ENCODE peak calls at places on chromosome 13, in eight cellular contexts. One of them, this sample, is unnamed. For H3K4me1 and H3K9me3, the result is how much of the 10 kb centered on the place peaks cover.

GRCh38 chr13:77896536-77896935 is 22.1 kb downstream of the EDNRB start:
- DNase-seq in heart left ventricle: peak
- DNase-seq in esophagus squamous epithelium: no peak
- DNase-seq in tibial nerve: peak
- DNase-seq in ascending aorta: no peak
- DNase-seq in hepatocyte: no peak
- DNase-seq in CD8-positive, alpha-beta T cell: no peak
- DNase-seq in mammary epithelial cell: no peak
- DNase-seq in this sample: no peak

GRCh38 chr13:27919934-27920676 is at the start of gene PDX1:
- DNase-seq in mammary epithelial cell: peak
- DNase-seq in ascending aorta: no peak
- DNase-seq in tibial nerve: no peak
- DNase-seq in hepatocyte: peak
- DNase-seq in heart left ventricle: no peak
- DNase-seq in CD8-positive, alpha-beta T cell: no peak
- DNase-seq in esophagus squamous epithelium: no peak
- DNase-seq in this sample: peak

GRCh38 chr13:110593430-110594130 is 21.8 kb upstream of the NAXD start:
- DNase-seq in esophagus squamous epithelium: no peak
- DNase-seq in tibial nerve: peak
- DNase-seq in mammary epithelial cell: peak
- DNase-seq in heart left ventricle: no peak
- DNase-seq in hepatocyte: peak
- DNase-seq in CD8-positive, alpha-beta T cell: no peak
- DNase-seq in ascending aorta: no peak
- DNase-seq in this sample: no peak

GRCh38 chr13:37313383-37313782 is 207.9 kb upstream of the CSNK1A1L start:
- DNase-seq in heart left ventricle: no peak
- DNase-seq in CD8-positive, alpha-beta T cell: no peak
- DNase-seq in mammary epithelial cell: peak
- DNase-seq in hepatocyte: no peak
- DNase-seq in ascending aorta: no peak
- DNase-seq in esophagus squamous epithelium: no peak
- DNase-seq in tibial nerve: no peak
- DNase-seq in this sample: no peak

GRCh38 chr13:21212138-21212775 is 35.8 kb downstream of the MRPL57 start:
- DNase-seq in tibial nerve: no peak
- DNase-seq in hepatocyte: no peak
- DNase-seq in CD8-positive, alpha-beta T cell: no peak
- DNase-seq in mammary epithelial cell: no peak
- DNase-seq in heart left ventricle: no peak
- DNase-seq in esophagus squamous epithelium: no peak
- DNase-seq in ascending aorta: no peak
- DNase-seq in this sample: no peak

GRCh38 chr13:40963927-40964326 is 55.2 kb downstream of the ELF1 start:
- DNase-seq in ascending aorta: no peak
- DNase-seq in heart left ventricle: no peak
- DNase-seq in CD8-positive, alpha-beta T cell: no peak
- DNase-seq in hepatocyte: peak
- DNase-seq in esophagus squamous epithelium: no peak
- DNase-seq in tibial nerve: no peak
- DNase-seq in mammary epithelial cell: peak
- DNase-seq in this sample: peak

GRCh38 chr13:45218689-45219088 is 17.8 kb upstream of the KCTD4 start:
- DNase-seq in esophagus squamous epithelium: no peak
- DNase-seq in mammary epithelial cell: no peak
- DNase-seq in hepatocyte: no peak
- DNase-seq in heart left ventricle: no peak
- DNase-seq in CD8-positive, alpha-beta T cell: no peak
- DNase-seq in tibial nerve: no peak
- DNase-seq in ascending aorta: no peak
- DNase-seq in this sample: no peak

GRCh38 chr13:35817642-35818576 is 313.3 kb downstream of the DCLK1 start:
- DNase-seq in ascending aorta: no peak
- DNase-seq in mammary epithelial cell: no peak
- DNase-seq in hepatocyte: no peak
- DNase-seq in CD8-positive, alpha-beta T cell: no peak
- DNase-seq in heart left ventricle: no peak
- DNase-seq in esophagus squamous epithelium: no peak
- DNase-seq in tibial nerve: no peak
- DNase-seq in this sample: no peak

GRCh38 chr13:33033361-33033812 is 17.2 kb downstream of the KL start:
- DNase-seq in tibial nerve: no peak
- DNase-seq in ascending aorta: no peak
- DNase-seq in heart left ventricle: no peak
- DNase-seq in mammary epithelial cell: no peak
- DNase-seq in CD8-positive, alpha-beta T cell: peak
- DNase-seq in hepatocyte: no peak
- DNase-seq in esophagus squamous epithelium: no peak
- DNase-seq in this sample: no peak

GRCh38 chr13:51619614-51620013 is 35.4 kb downstream of the WDFY2 start:
- DNase-seq in CD8-positive, alpha-beta T cell: no peak
- DNase-seq in tibial nerve: no peak
- DNase-seq in mammary epithelial cell: peak
- DNase-seq in esophagus squamous epithelium: no peak
- DNase-seq in heart left ventricle: no peak
- DNase-seq in hepatocyte: no peak
- DNase-seq in ascending aorta: no peak
- DNase-seq in this sample: no peak

GRCh38 chr13:76231522-76232167 is 595.5 kb downstream of the LMO7 start:
- DNase-seq in tibial nerve: no peak
- DNase-seq in ascending aorta: no peak
- DNase-seq in heart left ventricle: no peak
- DNase-seq in mammary epithelial cell: no peak
- DNase-seq in hepatocyte: no peak
- DNase-seq in esophagus squamous epithelium: no peak
- DNase-seq in CD8-positive, alpha-beta T cell: no peak
- DNase-seq in this sample: no peak

GRCh38 chr13:104389722-104390121 is 1323.5 kb upstream of the SLC10A2 start:
- DNase-seq in esophagus squamous epithelium: no peak
- DNase-seq in mammary epithelial cell: no peak
- DNase-seq in CD8-positive, alpha-beta T cell: no peak
- DNase-seq in ascending aorta: no peak
- DNase-seq in hepatocyte: peak
- DNase-seq in tibial nerve: no peak
- DNase-seq in heart left ventricle: no peak
- DNase-seq in this sample: peak

GRCh38 chr13:67318398-67318797 is 88.3 kb upstream of the PCDH9 start:
- DNase-seq in mammary epithelial cell: no peak
- DNase-seq in esophagus squamous epithelium: no peak
- DNase-seq in tibial nerve: no peak
- DNase-seq in hepatocyte: no peak
- DNase-seq in CD8-positive, alpha-beta T cell: no peak
- DNase-seq in ascending aorta: no peak
- DNase-seq in heart left ventricle: no peak
- DNase-seq in this sample: no peak

GRCh38 chr13:50910483-50910805 is 853 bp downstream of the RNASEH2B start:
- DNase-seq in esophagus squamous epithelium: no peak
- DNase-seq in ascending aorta: no peak
- DNase-seq in mammary epithelial cell: no peak
- DNase-seq in hepatocyte: no peak
- DNase-seq in CD8-positive, alpha-beta T cell: no peak
- DNase-seq in tibial nerve: peak
- DNase-seq in heart left ventricle: peak
- DNase-seq in this sample: peak

GRCh38 chr13:72062566-72062965 is 195.6 kb upstream of the DACH1 start:
- DNase-seq in mammary epithelial cell: peak
- DNase-seq in hepatocyte: no peak
- DNase-seq in ascending aorta: no peak
- DNase-seq in heart left ventricle: peak
- DNase-seq in tibial nerve: no peak
- DNase-seq in esophagus squamous epithelium: no peak
- DNase-seq in CD8-positive, alpha-beta T cell: no peak
- DNase-seq in this sample: no peak

GRCh38 chr13:107582171-107582570 is 633.2 kb downstream of the LIG4 start:
- DNase-seq in esophagus squamous epithelium: no peak
- DNase-seq in heart left ventricle: no peak
- DNase-seq in ascending aorta: no peak
- DNase-seq in tibial nerve: no peak
- DNase-seq in CD8-positive, alpha-beta T cell: no peak
- DNase-seq in mammary epithelial cell: no peak
- DNase-seq in hepatocyte: no peak
- DNase-seq in this sample: no peak

GRCh38 chr13:107585466-107585865 is 629.9 kb downstream of the LIG4 start:
- DNase-seq in heart left ventricle: no peak
- DNase-seq in mammary epithelial cell: no peak
- DNase-seq in hepatocyte: no peak
- DNase-seq in tibial nerve: no peak
- DNase-seq in CD8-positive, alpha-beta T cell: no peak
- DNase-seq in ascending aorta: no peak
- DNase-seq in esophagus squamous epithelium: no peak
- DNase-seq in this sample: no peak

GRCh38 chr13:107586216-107586615 is 629.1 kb downstream of the LIG4 start:
- DNase-seq in tibial nerve: no peak
- DNase-seq in hepatocyte: no peak
- DNase-seq in heart left ventricle: no peak
- DNase-seq in esophagus squamous epithelium: no peak
- DNase-seq in ascending aorta: no peak
- DNase-seq in mammary epithelial cell: no peak
- DNase-seq in CD8-positive, alpha-beta T cell: no peak
- DNase-seq in this sample: no peak

GRCh38 chr13:107590556-107590955 is 624.8 kb downstream of the LIG4 start:
- DNase-seq in esophagus squamous epithelium: no peak
- DNase-seq in tibial nerve: no peak
- DNase-seq in ascending aorta: no peak
- DNase-seq in CD8-positive, alpha-beta T cell: no peak
- DNase-seq in mammary epithelial cell: no peak
- DNase-seq in hepatocyte: no peak
- DNase-seq in heart left ventricle: no peak
- DNase-seq in this sample: no peak

DNA sequence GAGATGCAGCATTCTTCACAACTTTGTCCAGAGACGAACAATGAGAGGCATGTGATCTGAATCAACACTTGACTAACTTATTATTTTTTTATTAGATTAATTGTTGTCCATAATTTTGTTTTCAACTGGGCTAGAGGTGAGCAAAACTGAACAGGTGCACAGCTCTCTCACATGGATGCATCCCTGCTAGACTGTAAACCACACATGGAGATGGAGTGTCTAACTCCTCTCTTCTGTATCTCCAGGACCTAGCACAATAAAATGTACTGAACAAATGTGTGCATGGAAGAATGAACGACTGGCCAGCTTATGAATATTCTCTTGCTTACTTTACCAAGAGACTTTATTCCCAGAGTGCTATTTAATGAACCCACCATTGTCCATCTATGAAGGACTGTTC is 627.7 kb downstream of the LIG4 start:
- DNase-seq in tibial nerve: no peak
- DNase-seq in CD8-positive, alpha-beta T cell: no peak
- DNase-seq in mammary epithelial cell: no peak
- DNase-seq in ascending aorta: no peak
- DNase-seq in heart left ventricle: no peak
- DNase-seq in esophagus squamous epithelium: no peak
- DNase-seq in hepatocyte: no peak
- DNase-seq in this sample: no peak
- H3K4me1 ChIP-seq in tibial nerve: under half
- H3K4me1 ChIP-seq in CD8-positive, alpha-beta T cell: under half
- H3K4me1 ChIP-seq in mammary epithelial cell: under half
- H3K4me1 ChIP-seq in ascending aorta: under half
- H3K4me1 ChIP-seq in heart left ventricle: under half
- H3K4me1 ChIP-seq in esophagus squamous epithelium: under half
- H3K4me1 ChIP-seq in hepatocyte: under half
- H3K4me1 ChIP-seq in this sample: under half

GRCh38 chr13:48066310-48066989 is 28.5 kb downstream of the MED4 start:
- DNase-seq in hepatocyte: no peak
- DNase-seq in heart left ventricle: no peak
- DNase-seq in ascending aorta: no peak
- DNase-seq in esophagus squamous epithelium: no peak
- DNase-seq in tibial nerve: no peak
- DNase-seq in CD8-positive, alpha-beta T cell: peak
- DNase-seq in mammary epithelial cell: peak
- DNase-seq in this sample: no peak
- H3K9me3 ChIP-seq in hepatocyte: under half
- H3K9me3 ChIP-seq in heart left ventricle: under half
- H3K9me3 ChIP-seq in ascending aorta: under half
- H3K9me3 ChIP-seq in esophagus squamous epithelium: under half
- H3K9me3 ChIP-seq in tibial nerve: under half
- H3K9me3 ChIP-seq in CD8-positive, alpha-beta T cell: under half
- H3K9me3 ChIP-seq in mammary epithelial cell: under half
- H3K9me3 ChIP-seq in this sample: under half

GRCh38 chr13:23718916-23719470 is 148.8 kb downstream of the TNFRSF19 start:
- DNase-seq in heart left ventricle: no peak
- DNase-seq in esophagus squamous epithelium: no peak
- DNase-seq in hepatocyte: no peak
- DNase-seq in mammary epithelial cell: no peak
- DNase-seq in ascending aorta: no peak
- DNase-seq in CD8-positive, alpha-beta T cell: no peak
- DNase-seq in tibial nerve: no peak
- DNase-seq in this sample: no peak

GRCh38 chr13:23711355-23711754 is 141.1 kb downstream of the TNFRSF19 start:
- DNase-seq in CD8-positive, alpha-beta T cell: no peak
- DNase-seq in tibial nerve: no peak
- DNase-seq in esophagus squamous epithelium: no peak
- DNase-seq in mammary epithelial cell: no peak
- DNase-seq in ascending aorta: no peak
- DNase-seq in heart left ventricle: no peak
- DNase-seq in hepatocyte: no peak
- DNase-seq in this sample: no peak

GRCh38 chr13:23715092-23715761 is 145.0 kb downstream of the TNFRSF19 start:
- DNase-seq in hepatocyte: no peak
- DNase-seq in mammary epithelial cell: no peak
- DNase-seq in ascending aorta: no peak
- DNase-seq in heart left ventricle: no peak
- DNase-seq in CD8-positive, alpha-beta T cell: no peak
- DNase-seq in esophagus squamous epithelium: no peak
- DNase-seq in tibial nerve: no peak
- DNase-seq in this sample: no peak

GRCh38 chr13:23714672-23715071 is 144.5 kb downstream of the TNFRSF19 start:
- DNase-seq in CD8-positive, alpha-beta T cell: no peak
- DNase-seq in mammary epithelial cell: no peak
- DNase-seq in ascending aorta: no peak
- DNase-seq in tibial nerve: no peak
- DNase-seq in heart left ventricle: no peak
- DNase-seq in esophagus squamous epithelium: no peak
- DNase-seq in hepatocyte: no peak
- DNase-seq in this sample: no peak

GRCh38 chr13:23715762-23716235 is 145.6 kb downstream of the TNFRSF19 start:
- DNase-seq in hepatocyte: peak
- DNase-seq in mammary epithelial cell: no peak
- DNase-seq in heart left ventricle: no peak
- DNase-seq in tibial nerve: no peak
- DNase-seq in CD8-positive, alpha-beta T cell: no peak
- DNase-seq in ascending aorta: no peak
- DNase-seq in esophagus squamous epithelium: no peak
- DNase-seq in this sample: peak
- TF ChIP-seq CTCF in hepatocyte: peak
- TF ChIP-seq CTCF in mammary epithelial cell: peak
- TF ChIP-seq CTCF in heart left ventricle: peak
- TF ChIP-seq CTCF in tibial nerve: no peak
- TF ChIP-seq CTCF in CD8-positive, alpha-beta T cell: no peak
- TF ChIP-seq CTCF in ascending aorta: no peak
- TF ChIP-seq CTCF in esophagus squamous epithelium: peak
- TF ChIP-seq CTCF in this sample: peak

DNA sequence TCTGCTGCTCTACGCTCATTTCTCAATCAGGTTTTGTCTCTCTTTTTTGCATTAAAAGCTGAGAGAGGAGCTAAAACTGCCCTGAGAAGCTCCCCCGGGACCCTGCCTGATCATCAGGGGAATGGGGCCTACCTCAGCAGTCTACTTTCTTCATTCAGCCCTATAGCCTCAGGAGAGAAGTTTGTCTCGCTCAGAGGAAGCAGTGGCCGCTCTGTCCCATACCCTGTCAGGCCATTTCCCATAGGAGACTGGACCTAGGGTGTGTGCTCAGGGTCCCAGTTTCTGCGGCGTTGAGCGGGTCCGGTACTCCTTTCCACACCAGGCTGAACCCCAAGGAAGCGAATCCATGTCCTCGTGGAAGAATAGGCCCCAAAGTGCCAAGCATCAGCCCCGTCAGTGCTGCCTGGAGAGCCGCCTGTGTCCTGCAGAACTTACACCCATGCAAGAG is 21.7 kb downstream of the UBE2L5 start:
- DNase-seq in hepatocyte: no peak
- DNase-seq in ascending aorta: no peak
- DNase-seq in heart left ventricle: no peak
- DNase-seq in esophagus squamous epithelium: no peak
- DNase-seq in tibial nerve: no peak
- DNase-seq in mammary epithelial cell: no peak
- DNase-seq in CD8-positive, alpha-beta T cell: no peak
- DNase-seq in this sample: no peak
- H3K4me1 ChIP-seq in hepatocyte: under half
- H3K4me1 ChIP-seq in ascending aorta: under half
- H3K4me1 ChIP-seq in heart left ventricle: under half
- H3K4me1 ChIP-seq in esophagus squamous epithelium: under half
- H3K4me1 ChIP-seq in tibial nerve: under half
- H3K4me1 ChIP-seq in mammary epithelial cell: under half
- H3K4me1 ChIP-seq in CD8-positive, alpha-beta T cell: under half
- H3K4me1 ChIP-seq in this sample: under half